ENCODE peak calls at places on chromosomes 4 and X, in seven cellular contexts. B, Z, X, L, P, C and M are unnamed samples.

GRCh38 chrX:9184231-9184630 is 150.3 kb upstream of the FAM9B start:
- DNase-seq in Z (no peak), L (no peak), X (no peak), B (no peak), P (no peak), C (no peak), M (no peak)

GRCh38 chr4:133641191-133641590 is 492.1 kb downstream of the PCDH10 start:
- DNase-seq in X (no peak), B (no peak), Z (no peak), P (no peak), L (peak), C (no peak), M (peak)

GRCh38 chr4:100060765-100061416 is 110.8 kb upstream of the H2AZ1 start:
- DNase-seq in B (no peak), X (no peak), Z (no peak), C (no peak), L (no peak), P (no peak), M (no peak)

GRCh38 chrX:141220342-141221008 is 21.8 kb downstream of the SPANXC start:
- DNase-seq in C (peak), X (no peak), Z (peak), P (peak), B (no peak), L (no peak), M (peak)

GRCh38 chr4:119299221-119300071 is 22.5 kb downstream of the FABP2 start:
- DNase-seq in C (no peak), B (no peak), X (no peak), Z (peak), P (peak), L (no peak), M (peak)

GRCh38 chrX:129717902-129718301 is 20.9 kb upstream of the XPNPEP2 start:
- DNase-seq in B (no peak), Z (peak), L (no peak), P (peak), X (no peak), C (peak), M (no peak)

GRCh38 chr4:54669831-54670230 is 12.1 kb downstream of the KIT start:
- DNase-seq in Z (no peak), X (no peak), L (no peak), P (no peak), C (no peak), B (peak), M (peak)

GRCh38 chr4:151486166-151486565 is 77.2 kb downstream of the FHIP1A start:
- DNase-seq in L (no peak), C (no peak), P (peak), B (no peak), Z (peak), X (no peak), M (no peak)

GRCh38 chrX:85897376-85898110 is 149.8 kb downstream of the CHM start:
- DNase-seq in C (no peak), X (no peak), P (peak), L (no peak), Z (no peak), B (no peak), M (no peak)

GRCh38 chr4:89949782-89950387 is 55.2 kb downstream of the MMRN1 start:
- DNase-seq in L (no peak), B (no peak), X (no peak), Z (no peak), P (no peak), C (peak), M (no peak)

GRCh38 chr4:96342790-96343455 is 503.0 kb downstream of the PDHA2 start:
- DNase-seq in X (no peak), P (no peak), Z (no peak), C (no peak), B (no peak), L (no peak), M (no peak)
- H3K4ac ChIP-seq in X (no peak), P (no peak), Z (no peak), C (no peak), B (no peak), L (no peak), M (no peak)

GRCh38 chr4:6643141-6643847 is 2.8 kb downstream of the MRFAP1 start:
- DNase-seq in P (no peak), B (no peak), X (no peak), Z (no peak), L (no peak), C (no peak), M (no peak)

GRCh38 chr4:6647169-6647568 is 6.7 kb downstream of the MRFAP1 start:
- DNase-seq in X (no peak), Z (no peak), L (no peak), B (no peak), C (no peak), P (no peak), M (no peak)

GRCh38 chr4:6641971-6642320 is 1.5 kb downstream of the MRFAP1 start:
- DNase-seq in X (no peak), B (no peak), Z (peak), C (no peak), P (no peak), L (no peak), M (no peak)

GRCh38 chr4:6647582-6648230 is 7.2 kb downstream of the MRFAP1 start:
- DNase-seq in X (no peak), B (no peak), Z (no peak), P (no peak), C (no peak), L (no peak), M (peak)

GRCh38 chr4:6644792-6645530 is 4.5 kb downstream of the MRFAP1 start:
- DNase-seq in X (no peak), Z (no peak), C (peak), B (no peak), L (no peak), P (no peak), M (no peak)
- H3K4ac ChIP-seq in X (no peak), Z (no peak), C (no peak), B (no peak), L (no peak), P (no peak), M (no peak)

GRCh38 chr4:120773641-120774040 is 148.9 kb downstream of the PRDM5 start:
- DNase-seq in P (no peak), Z (no peak), L (no peak), C (no peak), B (no peak), X (no peak), M (no peak)
- H3K4ac ChIP-seq in P (no peak), Z (no peak), L (no peak), C (no peak), B (no peak), X (no peak), M (no peak)

DNA sequence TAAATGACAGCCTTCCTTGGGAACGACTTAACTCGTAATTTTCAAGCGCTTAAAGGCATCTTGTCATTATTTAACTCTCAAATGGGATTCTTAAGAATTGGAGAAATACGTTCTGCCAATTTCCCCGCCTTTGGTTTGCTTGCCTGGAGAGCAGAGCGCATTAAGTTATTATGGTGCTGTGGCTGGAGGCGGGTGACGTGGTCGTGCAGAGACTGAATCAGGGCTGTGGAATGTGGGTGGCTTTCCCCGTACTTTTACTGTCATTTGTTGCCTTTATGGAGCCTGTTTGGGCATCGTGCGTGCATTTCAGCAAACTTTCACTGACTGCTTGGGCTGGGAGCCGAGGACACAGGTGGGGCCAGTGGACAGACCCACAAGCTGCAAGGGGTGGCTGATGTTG is 79.0 kb upstream of the PSAPL1 start:
- DNase-seq in P (peak), Z (peak), X (no peak), L (no peak), B (no peak), C (no peak), M (no peak)
- H3K4ac ChIP-seq in P (no peak), Z (no peak), X (no peak), L (no peak), B (no peak), C (no peak), M (no peak)

GRCh38 chr4:1938027-1938426 is 66.8 kb downstream of the NSD2 start:
- DNase-seq in X (no peak), P (no peak), B (no peak), Z (no peak), L (no peak), C (no peak), M (no peak)
- H3K4ac ChIP-seq in X (no peak), P (no peak), B (no peak), Z (no peak), L (no peak), C (no peak), M (no peak)

GRCh38 chr4:58247792-58248191 is 1137.6 kb upstream of the IGFBP7 start:
- DNase-seq in P (peak), X (no peak), C (peak), B (peak), L (no peak), Z (no peak), M (peak)
- H3K4ac ChIP-seq in P (no peak), X (no peak), C (no peak), B (no peak), L (no peak), Z (no peak), M (no peak)

GRCh38 chr4:19776021-19776459 is 475.7 kb upstream of the SLIT2 start:
- DNase-seq in L (peak), X (no peak), C (peak), B (no peak), P (peak), Z (peak), M (peak)
- H3K4ac ChIP-seq in L (no peak), X (no peak), C (no peak), B (no peak), P (no peak), Z (no peak), M (no peak)

GRCh38 chr4:110414590-110414989 is 61.4 kb upstream of the ENPEP start:
- DNase-seq in Z (no peak), C (no peak), L (no peak), X (no peak), P (no peak), B (no peak), M (no peak)

GRCh38 chr4:110417151-110417550 is 58.8 kb upstream of the ENPEP start:
- DNase-seq in P (no peak), C (peak), X (no peak), L (no peak), Z (no peak), B (no peak), M (no peak)

GRCh38 chr4:110424144-110424543 is 51.8 kb upstream of the ENPEP start:
- DNase-seq in Z (no peak), P (no peak), L (no peak), X (no peak), C (no peak), B (no peak), M (no peak)

GRCh38 chr4:110415451-110415850 is 60.5 kb upstream of the ENPEP start:
- DNase-seq in X (no peak), B (no peak), C (no peak), L (no peak), Z (no peak), P (no peak), M (no peak)

DNA sequence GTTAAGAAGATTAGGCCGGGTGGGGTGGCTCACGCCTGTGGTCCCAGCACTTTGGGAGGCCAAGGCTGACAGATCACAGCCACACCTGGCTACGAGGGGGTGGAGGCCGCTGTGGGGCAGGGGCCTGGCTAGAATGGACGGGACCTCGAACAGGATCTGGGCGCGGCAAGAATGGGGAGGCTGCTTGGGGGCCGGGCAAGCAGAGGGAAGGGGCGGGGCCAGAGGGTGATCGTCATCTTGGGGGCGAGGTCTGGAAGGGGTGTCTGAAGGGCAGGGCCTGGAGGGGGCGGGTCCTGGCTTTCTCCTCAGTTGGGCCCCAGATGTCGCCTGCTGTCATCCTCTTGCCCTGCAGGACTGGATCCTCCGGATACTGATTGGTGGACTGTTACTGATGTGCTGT is 57.3 kb upstream of the ENPEP start:
- DNase-seq in L (no peak), X (peak), B (peak), Z (no peak), C (no peak), P (no peak), M (peak)
- H3K4ac ChIP-seq in L (peak), X (no peak), B (no peak), Z (no peak), C (no peak), P (no peak), M (no peak)